ENCODE peak calls at places on chromosome 7, in four cellular contexts. W is K562, X is HCT116, G is HepG2. Z is an unnamed sample.

GRCh38 chr7:50655490-50655889 is 90.3 kb upstream of the DDC start:
- DNase-seq in W (no peak), X (no peak), G (no peak), Z (no peak)

GRCh38 chr7:48337012-48337621 is 165.9 kb downstream of the ABCA13 start:
- DNase-seq in W (no peak), X (no peak), G (peak), Z (peak)

GRCh38 chr7:137074386-137075030 is 206.1 kb downstream of the CHRM2 start:
- DNase-seq in W (no peak), X (no peak), G (no peak), Z (no peak)

GRCh38 chr7:27101906-27102577 is 441 bp downstream of the HOXA2 start:
- DNase-seq in W (no peak), X (no peak), G (no peak), Z (no peak)

GRCh38 chr7:52129278-52129677 is 812.7 kb upstream of the COBL start:
- DNase-seq in W (no peak), X (no peak), G (no peak), Z (no peak)

GRCh38 chr7:120864146-120864920 is 6.4 kb upstream of the TSPAN12 start:
- DNase-seq in W (no peak), X (no peak), G (no peak), Z (no peak)

GRCh38 chr7:105693576-105693975 is 112.3 kb upstream of the EFCAB10 start:
- DNase-seq in W (no peak), X (no peak), G (no peak), Z (no peak)

GRCh38 chr7:2032030-2032875 is 200.5 kb downstream of the MAD1L1 start:
- DNase-seq in W (no peak), X (no peak), G (no peak), Z (peak)

GRCh38 chr7:974172-974571 is 1.2 kb downstream of the COX19 start:
- DNase-seq in W (no peak), X (no peak), G (no peak), Z (no peak)

GRCh38 chr7:32481921-32482320 is 8.3 kb downstream of the LSM5 start:
- DNase-seq in W (no peak), X (no peak), G (no peak), Z (peak)

GRCh38 chr7:127419196-127419595 is 26.7 kb upstream of the ZNF800 start:
- DNase-seq in W (no peak), X (no peak), G (no peak), Z (no peak)

GRCh38 chr7:74134117-74134539 is 40.0 kb upstream of the EIF4H start:
- DNase-seq in W (no peak), X (no peak), G (no peak), Z (no peak)

GRCh38 chr7:82528577-82529305 is 85.2 kb upstream of the CACNA2D1 start:
- DNase-seq in W (no peak), X (no peak), G (no peak), Z (no peak)

GRCh38 chr7:75931676-75932075 is 16.7 kb downstream of the POR start:
- DNase-seq in W (no peak), X (no peak), G (no peak), Z (no peak)

GRCh38 chr7:132145466-132145865 is 430.8 kb downstream of the PLXNA4 start:
- DNase-seq in W (no peak), X (no peak), G (no peak), Z (no peak)

GRCh38 chr7:84256481-84256880 is 61.9 kb upstream of the SEMA3A start:
- DNase-seq in W (no peak), X (no peak), G (no peak), Z (no peak)

GRCh38 chr7:50146692-50147091 is 53.6 kb upstream of the ZPBP start:
- DNase-seq in W (no peak), X (no peak), G (no peak), Z (no peak)

GRCh38 chr7:2873686-2874551 is 29.8 kb upstream of the GNA12 start:
- DNase-seq in W (peak), X (peak), G (no peak), Z (peak)

DNA sequence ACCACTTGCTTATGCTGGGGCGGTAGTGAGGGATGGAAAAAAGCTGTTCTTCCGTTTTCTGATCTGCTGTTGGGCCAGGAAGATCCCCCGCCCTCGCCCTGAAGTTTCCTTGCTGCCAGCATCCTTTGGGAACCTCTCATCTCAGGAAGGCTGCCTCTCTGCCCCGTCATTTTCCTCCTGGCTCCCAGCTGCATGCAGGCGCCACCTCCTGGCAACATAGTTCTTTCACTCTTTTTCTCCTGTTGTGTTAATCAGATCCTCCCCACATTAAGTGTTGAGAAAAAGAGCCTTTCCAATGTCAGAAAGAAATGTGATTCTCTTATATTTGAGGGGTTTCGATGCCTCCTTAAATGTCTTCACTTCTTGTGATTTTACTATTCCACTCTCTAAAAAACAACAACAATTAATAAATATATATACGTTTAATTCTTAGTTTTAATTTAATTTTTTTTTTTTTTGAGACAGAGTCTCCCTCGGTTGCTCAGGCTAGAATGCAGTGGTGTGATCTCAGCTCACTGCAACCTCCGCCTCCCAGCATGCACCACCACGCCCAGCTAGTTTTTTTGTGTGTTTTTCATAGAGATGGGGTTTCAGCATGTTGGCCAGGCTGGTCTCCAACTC is 122.9 kb downstream of the RALA start:
- DNase-seq in W (peak), X (peak), G (peak), Z (peak)
- TF ChIP-seq ELF1 in W (no peak), X (no peak), G (no peak), Z (no peak)

GRCh38 chr7:45643630-45644029 is 69.5 kb downstream of the ADCY1 start:
- DNase-seq in W (no peak), X (no peak), G (no peak), Z (no peak)
- TF ChIP-seq JUND in W (no peak), X (no peak), G (no peak), Z (no peak)

DNA sequence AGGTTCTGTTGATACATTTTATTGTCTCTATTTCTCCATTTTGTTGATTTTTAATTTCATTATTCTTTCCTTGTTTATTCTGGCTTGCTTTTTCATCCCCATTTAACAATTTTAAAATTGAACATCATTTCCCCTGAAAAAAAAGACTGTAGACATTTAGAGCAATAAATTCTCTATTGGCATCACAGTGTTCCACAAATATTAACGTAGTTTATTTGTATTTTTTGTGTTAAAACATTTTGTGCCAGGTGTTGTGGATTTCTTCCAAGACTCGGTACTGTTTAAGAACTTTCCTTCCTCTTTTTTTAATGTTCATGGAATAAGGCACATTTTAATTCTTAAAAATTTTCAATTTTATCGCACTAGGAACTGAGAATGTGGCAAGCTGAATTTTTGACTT is 156.1 kb upstream of the NPY start:
- DNase-seq in W (no peak), X (no peak), G (no peak), Z (no peak)
- TF ChIP-seq ELF1 in W (no peak), X (no peak), G (no peak), Z (no peak)

DNA sequence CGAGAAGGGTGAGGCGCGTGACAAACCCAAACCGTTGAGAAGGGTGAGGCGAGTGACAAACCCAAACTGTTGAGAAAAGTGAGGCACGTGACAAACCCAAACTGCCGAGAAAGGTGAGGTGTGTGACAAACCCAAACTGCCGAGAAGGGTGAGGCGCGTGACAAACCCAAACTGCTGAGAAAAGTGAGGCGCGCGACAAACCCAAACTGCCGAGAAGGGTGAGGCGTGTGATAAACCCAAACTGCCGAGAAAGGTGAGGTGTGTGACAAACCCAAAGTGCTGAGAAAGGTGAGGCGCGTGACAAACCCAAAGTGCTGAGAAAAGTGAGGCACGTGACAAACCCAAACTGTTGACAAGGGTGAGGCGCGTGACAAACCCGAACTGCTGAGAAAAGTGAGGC is 25.0 kb downstream of the ESYT2 start:
- DNase-seq in W (no peak), X (no peak), G (no peak), Z (no peak)
- TF ChIP-seq JUND in W (no peak), X (no peak), G (no peak), Z (no peak)

GRCh38 chr7:80873140-80873539 is 45.7 kb downstream of the SEMA3C start:
- DNase-seq in W (no peak), X (no peak), G (no peak), Z (no peak)
- TF ChIP-seq ELF1 in W (no peak), X (no peak), G (no peak), Z (no peak)

GRCh38 chr7:24291271-24291670 is 7.3 kb downstream of the NPY start:
- DNase-seq in W (no peak), X (no peak), G (no peak), Z (no peak)
- TF ChIP-seq JUND in W (no peak), X (no peak), G (no peak), Z (no peak)

GRCh38 chr7:70599446-70600190 is 532.3 kb upstream of the GALNT17 start:
- DNase-seq in W (no peak), X (no peak), G (no peak), Z (no peak)
- TF ChIP-seq ELF1 in W (no peak), X (no peak), G (no peak), Z (no peak)

GRCh38 chr7:43303740-43304241 is 191.3 kb downstream of the HECW1 start:
- DNase-seq in W (no peak), X (peak), G (no peak), Z (no peak)
- TF ChIP-seq JUND in W (no peak), X (no peak), G (no peak), Z (no peak)

GRCh38 chr7:6478186-6478585 is 30.4 kb upstream of the DAGLB start:
- DNase-seq in W (no peak), X (no peak), G (no peak), Z (no peak)
- TF ChIP-seq ELF1 in W (no peak), X (no peak), G (no peak), Z (no peak)

GRCh38 chr7:113371376-113372043 is 253.2 kb upstream of the SMIM30 start:
- DNase-seq in W (no peak), X (no peak), G (no peak), Z (no peak)

GRCh38 chr7:113367187-113367586 is 248.8 kb upstream of the SMIM30 start:
- DNase-seq in W (no peak), X (no peak), G (no peak), Z (no peak)

GRCh38 chr7:113370910-113371309 is 252.6 kb upstream of the SMIM30 start:
- DNase-seq in W (no peak), X (no peak), G (no peak), Z (no peak)

GRCh38 chr7:113366122-113366521 is 247.8 kb upstream of the SMIM30 start:
- DNase-seq in W (no peak), X (no peak), G (no peak), Z (no peak)
- TF ChIP-seq JUND in W (no peak), X (no peak), G (no peak), Z (no peak)

Z was measured in SK-N-SH.